ENCODE peak calls at places on chromosome 6, in eight cellular contexts. One of them, this sample, is unnamed.

GRCh38 chr6:149951626-149952025 is 9.8 kb downstream of the ULBP2 start:
- DNase-seq in foreskin fibroblast: no peak
- DNase-seq in NCI-H2081: no peak
- DNase-seq in substantia nigra: no peak
- DNase-seq in activated T-cell treated with anti-CD3 and anti-CD28 coated beads for 1 hour: no peak
- DNase-seq in stimulated activated CD8-positive, alpha-beta memory T cell treated with anti-CD3 and anti-CD28 coated beads, Interleukin-15, amount 100 ng/mL, for 4 hours: no peak
- DNase-seq in cardiac fibroblast: no peak
- DNase-seq in activated CD4-positive, alpha-beta T cell treated with anti-CD3 and anti-CD28 coated beads, Interleukin-2, amount 10 ng/mL, durations not matched to agents 7 days and 5 days: no peak
- DNase-seq in this sample: no peak

GRCh38 chr6:34093854-34094430 is 51.9 kb downstream of the GRM4 start:
- DNase-seq in stimulated activated CD8-positive, alpha-beta memory T cell treated with anti-CD3 and anti-CD28 coated beads, Interleukin-15, amount 100 ng/mL, for 4 hours: no peak
- DNase-seq in NCI-H2081: no peak
- DNase-seq in activated CD4-positive, alpha-beta T cell treated with anti-CD3 and anti-CD28 coated beads, Interleukin-2, amount 10 ng/mL, durations not matched to agents 7 days and 5 days: no peak
- DNase-seq in substantia nigra: no peak
- DNase-seq in cardiac fibroblast: no peak
- DNase-seq in activated T-cell treated with anti-CD3 and anti-CD28 coated beads for 1 hour: no peak
- DNase-seq in foreskin fibroblast: no peak
- DNase-seq in this sample: no peak

GRCh38 chr6:142048593-142048980 is 84.1 kb upstream of the GJE1 start:
- DNase-seq in cardiac fibroblast: no peak
- DNase-seq in foreskin fibroblast: no peak
- DNase-seq in NCI-H2081: no peak
- DNase-seq in stimulated activated CD8-positive, alpha-beta memory T cell treated with anti-CD3 and anti-CD28 coated beads, Interleukin-15, amount 100 ng/mL, for 4 hours: no peak
- DNase-seq in activated CD4-positive, alpha-beta T cell treated with anti-CD3 and anti-CD28 coated beads, Interleukin-2, amount 10 ng/mL, durations not matched to agents 7 days and 5 days: no peak
- DNase-seq in substantia nigra: no peak
- DNase-seq in activated T-cell treated with anti-CD3 and anti-CD28 coated beads for 1 hour: no peak
- DNase-seq in this sample: no peak

GRCh38 chr6:126293891-126294524 is 45.9 kb upstream of the CENPW start:
- DNase-seq in NCI-H2081: peak
- DNase-seq in activated CD4-positive, alpha-beta T cell treated with anti-CD3 and anti-CD28 coated beads, Interleukin-2, amount 10 ng/mL, durations not matched to agents 7 days and 5 days: no peak
- DNase-seq in cardiac fibroblast: no peak
- DNase-seq in activated T-cell treated with anti-CD3 and anti-CD28 coated beads for 1 hour: no peak
- DNase-seq in foreskin fibroblast: peak
- DNase-seq in stimulated activated CD8-positive, alpha-beta memory T cell treated with anti-CD3 and anti-CD28 coated beads, Interleukin-15, amount 100 ng/mL, for 4 hours: no peak
- DNase-seq in substantia nigra: no peak
- DNase-seq in this sample: no peak

GRCh38 chr6:43842231-43842794 is 72.3 kb downstream of the VEGFA start:
- DNase-seq in stimulated activated CD8-positive, alpha-beta memory T cell treated with anti-CD3 and anti-CD28 coated beads, Interleukin-15, amount 100 ng/mL, for 4 hours: no peak
- DNase-seq in NCI-H2081: no peak
- DNase-seq in cardiac fibroblast: peak
- DNase-seq in foreskin fibroblast: peak
- DNase-seq in activated CD4-positive, alpha-beta T cell treated with anti-CD3 and anti-CD28 coated beads, Interleukin-2, amount 10 ng/mL, durations not matched to agents 7 days and 5 days: no peak
- DNase-seq in substantia nigra: no peak
- DNase-seq in activated T-cell treated with anti-CD3 and anti-CD28 coated beads for 1 hour: no peak
- DNase-seq in this sample: peak

GRCh38 chr6:166778776-166779175 is 151.7 kb upstream of the RPS6KA2 start:
- DNase-seq in NCI-H2081: no peak
- DNase-seq in stimulated activated CD8-positive, alpha-beta memory T cell treated with anti-CD3 and anti-CD28 coated beads, Interleukin-15, amount 100 ng/mL, for 4 hours: no peak
- DNase-seq in cardiac fibroblast: no peak
- DNase-seq in foreskin fibroblast: no peak
- DNase-seq in substantia nigra: no peak
- DNase-seq in activated CD4-positive, alpha-beta T cell treated with anti-CD3 and anti-CD28 coated beads, Interleukin-2, amount 10 ng/mL, durations not matched to agents 7 days and 5 days: no peak
- DNase-seq in activated T-cell treated with anti-CD3 and anti-CD28 coated beads for 1 hour: no peak
- DNase-seq in this sample: no peak

GRCh38 chr6:31634131-31634530 is 13.6 kb downstream of the PRRC2A start:
- DNase-seq in foreskin fibroblast: peak
- DNase-seq in NCI-H2081: no peak
- DNase-seq in substantia nigra: no peak
- DNase-seq in stimulated activated CD8-positive, alpha-beta memory T cell treated with anti-CD3 and anti-CD28 coated beads, Interleukin-15, amount 100 ng/mL, for 4 hours: no peak
- DNase-seq in activated T-cell treated with anti-CD3 and anti-CD28 coated beads for 1 hour: no peak
- DNase-seq in cardiac fibroblast: no peak
- DNase-seq in activated CD4-positive, alpha-beta T cell treated with anti-CD3 and anti-CD28 coated beads, Interleukin-2, amount 10 ng/mL, durations not matched to agents 7 days and 5 days: no peak
- DNase-seq in this sample: no peak

GRCh38 chr6:73747293-73747692 is 51.3 kb downstream of the CD109 start:
- DNase-seq in stimulated activated CD8-positive, alpha-beta memory T cell treated with anti-CD3 and anti-CD28 coated beads, Interleukin-15, amount 100 ng/mL, for 4 hours: no peak
- DNase-seq in NCI-H2081: no peak
- DNase-seq in activated T-cell treated with anti-CD3 and anti-CD28 coated beads for 1 hour: no peak
- DNase-seq in cardiac fibroblast: no peak
- DNase-seq in foreskin fibroblast: no peak
- DNase-seq in activated CD4-positive, alpha-beta T cell treated with anti-CD3 and anti-CD28 coated beads, Interleukin-2, amount 10 ng/mL, durations not matched to agents 7 days and 5 days: peak
- DNase-seq in substantia nigra: no peak
- DNase-seq in this sample: no peak

GRCh38 chr6:125947581-125947980 is 9.0 kb upstream of the HINT3 start:
- DNase-seq in foreskin fibroblast: peak
- DNase-seq in activated CD4-positive, alpha-beta T cell treated with anti-CD3 and anti-CD28 coated beads, Interleukin-2, amount 10 ng/mL, durations not matched to agents 7 days and 5 days: no peak
- DNase-seq in NCI-H2081: no peak
- DNase-seq in stimulated activated CD8-positive, alpha-beta memory T cell treated with anti-CD3 and anti-CD28 coated beads, Interleukin-15, amount 100 ng/mL, for 4 hours: no peak
- DNase-seq in substantia nigra: no peak
- DNase-seq in cardiac fibroblast: peak
- DNase-seq in activated T-cell treated with anti-CD3 and anti-CD28 coated beads for 1 hour: no peak
- DNase-seq in this sample: peak

GRCh38 chr6:52820198-52820597 is 16.6 kb upstream of the GSTA1 start:
- DNase-seq in NCI-H2081: no peak
- DNase-seq in cardiac fibroblast: peak
- DNase-seq in activated CD4-positive, alpha-beta T cell treated with anti-CD3 and anti-CD28 coated beads, Interleukin-2, amount 10 ng/mL, durations not matched to agents 7 days and 5 days: no peak
- DNase-seq in activated T-cell treated with anti-CD3 and anti-CD28 coated beads for 1 hour: no peak
- DNase-seq in stimulated activated CD8-positive, alpha-beta memory T cell treated with anti-CD3 and anti-CD28 coated beads, Interleukin-15, amount 100 ng/mL, for 4 hours: no peak
- DNase-seq in foreskin fibroblast: peak
- DNase-seq in substantia nigra: no peak
- DNase-seq in this sample: peak

GRCh38 chr6:35047265-35048011 is 93.7 kb downstream of the TCP11 start:
- DNase-seq in activated CD4-positive, alpha-beta T cell treated with anti-CD3 and anti-CD28 coated beads, Interleukin-2, amount 10 ng/mL, durations not matched to agents 7 days and 5 days: no peak
- DNase-seq in activated T-cell treated with anti-CD3 and anti-CD28 coated beads for 1 hour: no peak
- DNase-seq in foreskin fibroblast: peak
- DNase-seq in cardiac fibroblast: peak
- DNase-seq in substantia nigra: no peak
- DNase-seq in NCI-H2081: no peak
- DNase-seq in stimulated activated CD8-positive, alpha-beta memory T cell treated with anti-CD3 and anti-CD28 coated beads, Interleukin-15, amount 100 ng/mL, for 4 hours: no peak
- DNase-seq in this sample: peak

GRCh38 chr6:3617681-3618299 is 133.7 kb downstream of the PXDC1 start:
- DNase-seq in NCI-H2081: no peak
- DNase-seq in foreskin fibroblast: no peak
- DNase-seq in stimulated activated CD8-positive, alpha-beta memory T cell treated with anti-CD3 and anti-CD28 coated beads, Interleukin-15, amount 100 ng/mL, for 4 hours: no peak
- DNase-seq in activated CD4-positive, alpha-beta T cell treated with anti-CD3 and anti-CD28 coated beads, Interleukin-2, amount 10 ng/mL, durations not matched to agents 7 days and 5 days: no peak
- DNase-seq in cardiac fibroblast: no peak
- DNase-seq in activated T-cell treated with anti-CD3 and anti-CD28 coated beads for 1 hour: no peak
- DNase-seq in substantia nigra: no peak
- DNase-seq in this sample: no peak

GRCh38 chr6:114419175-114419574 is 76.4 kb upstream of the HS3ST5 start:
- DNase-seq in activated CD4-positive, alpha-beta T cell treated with anti-CD3 and anti-CD28 coated beads, Interleukin-2, amount 10 ng/mL, durations not matched to agents 7 days and 5 days: no peak
- DNase-seq in NCI-H2081: peak
- DNase-seq in stimulated activated CD8-positive, alpha-beta memory T cell treated with anti-CD3 and anti-CD28 coated beads, Interleukin-15, amount 100 ng/mL, for 4 hours: no peak
- DNase-seq in activated T-cell treated with anti-CD3 and anti-CD28 coated beads for 1 hour: no peak
- DNase-seq in cardiac fibroblast: no peak
- DNase-seq in substantia nigra: no peak
- DNase-seq in foreskin fibroblast: peak
- DNase-seq in this sample: no peak

GRCh38 chr6:168939771-168940170 is 313.9 kb downstream of the THBS2 start:
- DNase-seq in activated T-cell treated with anti-CD3 and anti-CD28 coated beads for 1 hour: no peak
- DNase-seq in stimulated activated CD8-positive, alpha-beta memory T cell treated with anti-CD3 and anti-CD28 coated beads, Interleukin-15, amount 100 ng/mL, for 4 hours: no peak
- DNase-seq in foreskin fibroblast: no peak
- DNase-seq in substantia nigra: no peak
- DNase-seq in cardiac fibroblast: no peak
- DNase-seq in NCI-H2081: no peak
- DNase-seq in activated CD4-positive, alpha-beta T cell treated with anti-CD3 and anti-CD28 coated beads, Interleukin-2, amount 10 ng/mL, durations not matched to agents 7 days and 5 days: no peak
- DNase-seq in this sample: no peak

GRCh38 chr6:82076855-82077254 is 170.7 kb downstream of the IBTK start:
- DNase-seq in activated CD4-positive, alpha-beta T cell treated with anti-CD3 and anti-CD28 coated beads, Interleukin-2, amount 10 ng/mL, durations not matched to agents 7 days and 5 days: no peak
- DNase-seq in NCI-H2081: no peak
- DNase-seq in substantia nigra: no peak
- DNase-seq in foreskin fibroblast: peak
- DNase-seq in activated T-cell treated with anti-CD3 and anti-CD28 coated beads for 1 hour: no peak
- DNase-seq in stimulated activated CD8-positive, alpha-beta memory T cell treated with anti-CD3 and anti-CD28 coated beads, Interleukin-15, amount 100 ng/mL, for 4 hours: no peak
- DNase-seq in cardiac fibroblast: peak
- DNase-seq in this sample: no peak

GRCh38 chr6:52389264-52389625 is 27.3 kb downstream of the PAQR8 start:
- DNase-seq in cardiac fibroblast: no peak
- DNase-seq in NCI-H2081: peak
- DNase-seq in activated T-cell treated with anti-CD3 and anti-CD28 coated beads for 1 hour: no peak
- DNase-seq in activated CD4-positive, alpha-beta T cell treated with anti-CD3 and anti-CD28 coated beads, Interleukin-2, amount 10 ng/mL, durations not matched to agents 7 days and 5 days: no peak
- DNase-seq in foreskin fibroblast: no peak
- DNase-seq in substantia nigra: no peak
- DNase-seq in stimulated activated CD8-positive, alpha-beta memory T cell treated with anti-CD3 and anti-CD28 coated beads, Interleukin-15, amount 100 ng/mL, for 4 hours: no peak
- DNase-seq in this sample: no peak

GRCh38 chr6:157227202-157228166 is 95.8 kb downstream of the TMEM242 start:
- DNase-seq in activated CD4-positive, alpha-beta T cell treated with anti-CD3 and anti-CD28 coated beads, Interleukin-2, amount 10 ng/mL, durations not matched to agents 7 days and 5 days: peak
- DNase-seq in cardiac fibroblast: no peak
- DNase-seq in foreskin fibroblast: no peak
- DNase-seq in stimulated activated CD8-positive, alpha-beta memory T cell treated with anti-CD3 and anti-CD28 coated beads, Interleukin-15, amount 100 ng/mL, for 4 hours: no peak
- DNase-seq in activated T-cell treated with anti-CD3 and anti-CD28 coated beads for 1 hour: no peak
- DNase-seq in NCI-H2081: peak
- DNase-seq in substantia nigra: no peak
- DNase-seq in this sample: peak

GRCh38 chr6:48597951-48598350 is 487.0 kb upstream of the PTCHD4 start:
- DNase-seq in activated CD4-positive, alpha-beta T cell treated with anti-CD3 and anti-CD28 coated beads, Interleukin-2, amount 10 ng/mL, durations not matched to agents 7 days and 5 days: no peak
- DNase-seq in NCI-H2081: no peak
- DNase-seq in foreskin fibroblast: peak
- DNase-seq in substantia nigra: no peak
- DNase-seq in stimulated activated CD8-positive, alpha-beta memory T cell treated with anti-CD3 and anti-CD28 coated beads, Interleukin-15, amount 100 ng/mL, for 4 hours: no peak
- DNase-seq in cardiac fibroblast: peak
- DNase-seq in activated T-cell treated with anti-CD3 and anti-CD28 coated beads for 1 hour: no peak
- DNase-seq in this sample: no peak

GRCh38 chr6:23494367-23494766 is 631.6 kb upstream of the NRSN1 start:
- DNase-seq in cardiac fibroblast: no peak
- DNase-seq in foreskin fibroblast: no peak
- DNase-seq in stimulated activated CD8-positive, alpha-beta memory T cell treated with anti-CD3 and anti-CD28 coated beads, Interleukin-15, amount 100 ng/mL, for 4 hours: no peak
- DNase-seq in NCI-H2081: no peak
- DNase-seq in activated T-cell treated with anti-CD3 and anti-CD28 coated beads for 1 hour: no peak
- DNase-seq in substantia nigra: no peak
- DNase-seq in activated CD4-positive, alpha-beta T cell treated with anti-CD3 and anti-CD28 coated beads, Interleukin-2, amount 10 ng/mL, durations not matched to agents 7 days and 5 days: no peak
- DNase-seq in this sample: no peak

GRCh38 chr6:41736800-41737555 is 1.6 kb upstream of the TFEB start:
- DNase-seq in cardiac fibroblast: no peak
- DNase-seq in substantia nigra: no peak
- DNase-seq in activated T-cell treated with anti-CD3 and anti-CD28 coated beads for 1 hour: no peak
- DNase-seq in stimulated activated CD8-positive, alpha-beta memory T cell treated with anti-CD3 and anti-CD28 coated beads, Interleukin-15, amount 100 ng/mL, for 4 hours: no peak
- DNase-seq in NCI-H2081: no peak
- DNase-seq in activated CD4-positive, alpha-beta T cell treated with anti-CD3 and anti-CD28 coated beads, Interleukin-2, amount 10 ng/mL, durations not matched to agents 7 days and 5 days: no peak
- DNase-seq in foreskin fibroblast: no peak
- DNase-seq in this sample: no peak

GRCh38 chr6:102407886-102408741 is 1014.6 kb downstream of the GRIK2 start:
- DNase-seq in stimulated activated CD8-positive, alpha-beta memory T cell treated with anti-CD3 and anti-CD28 coated beads, Interleukin-15, amount 100 ng/mL, for 4 hours: no peak
- DNase-seq in activated T-cell treated with anti-CD3 and anti-CD28 coated beads for 1 hour: no peak
- DNase-seq in activated CD4-positive, alpha-beta T cell treated with anti-CD3 and anti-CD28 coated beads, Interleukin-2, amount 10 ng/mL, durations not matched to agents 7 days and 5 days: no peak
- DNase-seq in cardiac fibroblast: no peak
- DNase-seq in substantia nigra: no peak
- DNase-seq in foreskin fibroblast: no peak
- DNase-seq in NCI-H2081: no peak
- DNase-seq in this sample: no peak

GRCh38 chr6:155155787-155156447 is 107.9 kb upstream of the CLDN20 start:
- DNase-seq in cardiac fibroblast: no peak
- DNase-seq in activated CD4-positive, alpha-beta T cell treated with anti-CD3 and anti-CD28 coated beads, Interleukin-2, amount 10 ng/mL, durations not matched to agents 7 days and 5 days: no peak
- DNase-seq in substantia nigra: no peak
- DNase-seq in stimulated activated CD8-positive, alpha-beta memory T cell treated with anti-CD3 and anti-CD28 coated beads, Interleukin-15, amount 100 ng/mL, for 4 hours: no peak
- DNase-seq in foreskin fibroblast: no peak
- DNase-seq in NCI-H2081: no peak
- DNase-seq in activated T-cell treated with anti-CD3 and anti-CD28 coated beads for 1 hour: no peak
- DNase-seq in this sample: no peak

GRCh38 chr6:322205-322930 is 30.1 kb downstream of the DUSP22 start:
- DNase-seq in NCI-H2081: no peak
- DNase-seq in substantia nigra: no peak
- DNase-seq in activated CD4-positive, alpha-beta T cell treated with anti-CD3 and anti-CD28 coated beads, Interleukin-2, amount 10 ng/mL, durations not matched to agents 7 days and 5 days: no peak
- DNase-seq in activated T-cell treated with anti-CD3 and anti-CD28 coated beads for 1 hour: no peak
- DNase-seq in stimulated activated CD8-positive, alpha-beta memory T cell treated with anti-CD3 and anti-CD28 coated beads, Interleukin-15, amount 100 ng/mL, for 4 hours: no peak
- DNase-seq in foreskin fibroblast: no peak
- DNase-seq in cardiac fibroblast: no peak
- DNase-seq in this sample: no peak

GRCh38 chr6:70566751-70567382 is at the start of gene SDHAF4:
- DNase-seq in activated T-cell treated with anti-CD3 and anti-CD28 coated beads for 1 hour: peak
- DNase-seq in foreskin fibroblast: peak
- DNase-seq in cardiac fibroblast: peak
- DNase-seq in NCI-H2081: peak
- DNase-seq in substantia nigra: peak
- DNase-seq in stimulated activated CD8-positive, alpha-beta memory T cell treated with anti-CD3 and anti-CD28 coated beads, Interleukin-15, amount 100 ng/mL, for 4 hours: peak
- DNase-seq in activated CD4-positive, alpha-beta T cell treated with anti-CD3 and anti-CD28 coated beads, Interleukin-2, amount 10 ng/mL, durations not matched to agents 7 days and 5 days: peak
- DNase-seq in this sample: peak

GRCh38 chr6:41727705-41728072 is 7.7 kb downstream of the TFEB start:
- DNase-seq in activated T-cell treated with anti-CD3 and anti-CD28 coated beads for 1 hour: no peak
- DNase-seq in substantia nigra: no peak
- DNase-seq in foreskin fibroblast: no peak
- DNase-seq in activated CD4-positive, alpha-beta T cell treated with anti-CD3 and anti-CD28 coated beads, Interleukin-2, amount 10 ng/mL, durations not matched to agents 7 days and 5 days: no peak
- DNase-seq in NCI-H2081: no peak
- DNase-seq in cardiac fibroblast: no peak
- DNase-seq in stimulated activated CD8-positive, alpha-beta memory T cell treated with anti-CD3 and anti-CD28 coated beads, Interleukin-15, amount 100 ng/mL, for 4 hours: no peak
- DNase-seq in this sample: no peak

GRCh38 chr6:118744261-118744941 is 93.0 kb upstream of the CEP85L start:
- DNase-seq in stimulated activated CD8-positive, alpha-beta memory T cell treated with anti-CD3 and anti-CD28 coated beads, Interleukin-15, amount 100 ng/mL, for 4 hours: no peak
- DNase-seq in foreskin fibroblast: peak
- DNase-seq in cardiac fibroblast: no peak
- DNase-seq in activated T-cell treated with anti-CD3 and anti-CD28 coated beads for 1 hour: no peak
- DNase-seq in NCI-H2081: no peak
- DNase-seq in activated CD4-positive, alpha-beta T cell treated with anti-CD3 and anti-CD28 coated beads, Interleukin-2, amount 10 ng/mL, durations not matched to agents 7 days and 5 days: no peak
- DNase-seq in substantia nigra: no peak
- DNase-seq in this sample: peak

GRCh38 chr6:116557863-116558262 is 4.3 kb downstream of the CALHM4 start:
- DNase-seq in NCI-H2081: no peak
- DNase-seq in stimulated activated CD8-positive, alpha-beta memory T cell treated with anti-CD3 and anti-CD28 coated beads, Interleukin-15, amount 100 ng/mL, for 4 hours: no peak
- DNase-seq in substantia nigra: no peak
- DNase-seq in cardiac fibroblast: peak
- DNase-seq in activated CD4-positive, alpha-beta T cell treated with anti-CD3 and anti-CD28 coated beads, Interleukin-2, amount 10 ng/mL, durations not matched to agents 7 days and 5 days: no peak
- DNase-seq in activated T-cell treated with anti-CD3 and anti-CD28 coated beads for 1 hour: no peak
- DNase-seq in foreskin fibroblast: peak
- DNase-seq in this sample: peak

This sample was measured in AG08395.